ENCODE peak calls at places on chromosome 15, in ten cellular contexts. D, N, Y, S, A, K, F, L, T and U are unnamed samples.

GRCh38 chr15:28977377-28978010 is 91.7 kb downstream of the APBA2 start:
- DNase-seq in D (no peak), N (peak), Y (peak), S (no peak), A (no peak), K (peak), F (no peak), L (peak), T (no peak), U (peak)

GRCh38 chr15:90860942-90861675 is 7.3 kb upstream of the FURIN start:
- DNase-seq in D (no peak), N (peak), Y (no peak), S (no peak), A (no peak), K (no peak), F (no peak), L (no peak), T (no peak), U (no peak)

GRCh38 chr15:73601449-73602425 is 31.5 kb downstream of the NPTN start:
- DNase-seq in D (no peak), N (no peak), Y (peak), S (no peak), A (no peak), K (no peak), F (no peak), L (peak), T (peak), U (peak)

GRCh38 chr15:89299896-89300295 is 34.7 kb downstream of the POLG start:
- DNase-seq in D (no peak), N (no peak), Y (peak), S (no peak), A (no peak), K (peak), F (no peak), L (peak), T (peak), U (no peak)

GRCh38 chr15:31079519-31079918 is 22.0 kb downstream of the TRPM1 start:
- DNase-seq in D (no peak), N (no peak), Y (peak), S (no peak), A (no peak), K (no peak), F (no peak), L (peak), T (no peak), U (no peak)

GRCh38 chr15:61916104-61916503 is 144.1 kb downstream of the VPS13C start:
- DNase-seq in D (no peak), N (peak), Y (peak), S (no peak), A (no peak), K (no peak), F (no peak), L (peak), T (no peak), U (peak)

GRCh38 chr15:52068004-52068403 is 44.6 kb downstream of the BCL2L10 start:
- DNase-seq in D (no peak), N (no peak), Y (peak), S (no peak), A (no peak), K (no peak), F (no peak), L (peak), T (no peak), U (no peak)

GRCh38 chr15:70099966-70100494 is 2.3 kb upstream of the TLE3 start:
- DNase-seq in D (peak), N (no peak), Y (no peak), S (no peak), A (no peak), K (no peak), F (no peak), L (no peak), T (peak), U (no peak)

GRCh38 chr15:63238796-63239195 is 38.6 kb upstream of the APH1B start:
- DNase-seq in D (no peak), N (no peak), Y (peak), S (no peak), A (no peak), K (peak), F (no peak), L (peak), T (no peak), U (no peak)

GRCh38 chr15:52076889-52077781 is 35.4 kb downstream of the BCL2L10 start:
- DNase-seq in D (no peak), N (no peak), Y (peak), S (no peak), A (no peak), K (peak), F (no peak), L (peak), T (no peak), U (no peak)

GRCh38 chr15:51550841-51551240 is 71.7 kb downstream of the DMXL2 start:
- DNase-seq in D (no peak), N (no peak), Y (peak), S (no peak), A (no peak), K (no peak), F (no peak), L (no peak), T (peak), U (no peak)

GRCh38 chr15:85316244-85316934 is 64.0 kb upstream of the AKAP13 start:
- DNase-seq in D (peak), N (no peak), Y (peak), S (no peak), A (no peak), K (no peak), F (peak), L (peak), T (peak), U (no peak)

GRCh38 chr15:63396546-63396939 is 14.9 kb upstream of the CA12 start:
- DNase-seq in D (no peak), N (no peak), Y (no peak), S (no peak), A (no peak), K (no peak), F (no peak), L (no peak), T (no peak), U (no peak)

GRCh38 chr15:92452143-92452542 is 58.5 kb downstream of the ST8SIA2 start:
- DNase-seq in D (no peak), N (no peak), Y (no peak), S (no peak), A (no peak), K (no peak), F (no peak), L (no peak), T (no peak), U (no peak)

GRCh38 chr15:91782221-91782620 is 71.3 kb upstream of the SLCO3A1 start:
- DNase-seq in D (no peak), N (peak), Y (no peak), S (no peak), A (no peak), K (no peak), F (no peak), L (no peak), T (no peak), U (no peak)

GRCh38 chr15:67068724-67069400 is 3.5 kb downstream of the SMAD3 start:
- DNase-seq in D (peak), N (no peak), Y (peak), S (no peak), A (no peak), K (no peak), F (no peak), L (no peak), T (no peak), U (no peak)

GRCh38 chr15:75695206-75695605 is 17.4 kb downstream of the CSPG4 start:
- DNase-seq in D (no peak), N (peak), Y (no peak), S (no peak), A (no peak), K (no peak), F (no peak), L (no peak), T (no peak), U (no peak)

GRCh38 chr15:79418693-79419279 is 13.3 kb upstream of the MINAR1 start:
- DNase-seq in D (no peak), N (no peak), Y (peak), S (no peak), A (no peak), K (no peak), F (no peak), L (no peak), T (no peak), U (peak)

GRCh38 chr15:51312132-51312531 is 26.3 kb downstream of the CYP19A1 start:
- DNase-seq in D (no peak), N (peak), Y (peak), S (no peak), A (no peak), K (peak), F (no peak), L (no peak), T (no peak), U (no peak)

GRCh38 chr15:78317145-78317836 is 17.9 kb upstream of the SKIC8 start:
- DNase-seq in D (no peak), N (no peak), Y (no peak), S (no peak), A (no peak), K (no peak), F (no peak), L (peak), T (no peak), U (no peak)

GRCh38 chr15:51093865-51094605 is 671 bp downstream of the TNFAIP8L3 start:
- DNase-seq in D (no peak), N (no peak), Y (peak), S (peak), A (no peak), K (no peak), F (no peak), L (no peak), T (peak), U (no peak)

GRCh38 chr15:99485992-99486370 is 79.8 kb upstream of the MEF2A start:
- DNase-seq in D (no peak), N (no peak), Y (no peak), S (no peak), A (no peak), K (no peak), F (no peak), L (no peak), T (no peak), U (no peak)

GRCh38 chr15:96358795-96359190 is 28.3 kb downstream of the NR2F2 start:
- DNase-seq in D (no peak), N (no peak), Y (no peak), S (no peak), A (no peak), K (no peak), F (no peak), L (no peak), T (no peak), U (no peak)

GRCh38 chr15:38454687-38455071 is 752 bp downstream of the FAM98B start:
- DNase-seq in D (no peak), N (no peak), Y (no peak), S (no peak), A (no peak), K (no peak), F (no peak), L (no peak), T (peak), U (no peak)

GRCh38 chr15:51076142-51076897 is 18.4 kb downstream of the TNFAIP8L3 start:
- DNase-seq in D (no peak), N (no peak), Y (no peak), S (no peak), A (no peak), K (no peak), F (no peak), L (no peak), T (no peak), U (no peak)

GRCh38 chr15:40340038-40340739 is 550 bp downstream of the CCDC9B start:
- DNase-seq in D (no peak), N (peak), Y (peak), S (peak), A (no peak), K (no peak), F (no peak), L (peak), T (peak), U (peak)

GRCh38 chr15:78650022-78650421 is 9.0 kb upstream of the CHRNB4 start:
- DNase-seq in D (no peak), N (no peak), Y (no peak), S (no peak), A (no peak), K (no peak), F (no peak), L (no peak), T (no peak), U (no peak)

GRCh38 chr15:63156708-63157065 is 590 bp downstream of the RPS27L start:
- DNase-seq in D (no peak), N (peak), Y (peak), S (peak), A (peak), K (no peak), F (no peak), L (peak), T (peak), U (peak)

GRCh38 chr15:45573961-45574629 is 13.1 kb upstream of the BLOC1S6 start:
- DNase-seq in D (no peak), N (no peak), Y (peak), S (no peak), A (peak), K (no peak), F (no peak), L (no peak), T (peak), U (no peak)

GRCh38 chr15:23574742-23575141 is 9.3 kb downstream of the MKRN3 start:
- DNase-seq in D (no peak), N (no peak), Y (no peak), S (no peak), A (no peak), K (no peak), F (no peak), L (no peak), T (no peak), U (no peak)

GRCh38 chr15:68650901-68651709 is 72.3 kb downstream of the CORO2B start:
- DNase-seq in D (no peak), N (no peak), Y (no peak), S (peak), A (peak), K (no peak), F (no peak), L (no peak), T (peak), U (peak)